ENCODE peak calls at places on chromosomes 13 and 19, in four cellular contexts. A, H, C and Y are unnamed samples. For H3K4me1, the result is how much of the 10 kb centered on the place peaks cover.

GRCh38 chr19:45632468-45633196 is 6.6 kb downstream of the EML2 start:
- DNase-seq in A (peak), H (peak), C (peak), Y (peak)

GRCh38 chr13:42101821-42102580 is 53.6 kb downstream of the DGKH start:
- DNase-seq in A (no peak), H (no peak), C (no peak), Y (no peak)

GRCh38 chr19:32233091-32233490 is 112.3 kb upstream of the ZNF507 start:
- DNase-seq in A (no peak), H (no peak), C (no peak), Y (no peak)

GRCh38 chr13:36736119-36736726 is 62.4 kb downstream of the SERTM1 start:
- DNase-seq in A (peak), H (peak), C (peak), Y (no peak)

GRCh38 chr13:111868716-111869115 is 198.2 kb upstream of the SOX1 start:
- DNase-seq in A (no peak), H (no peak), C (no peak), Y (no peak)

GRCh38 chr13:44425041-44425814 is 51.6 kb downstream of the SERP2 start:
- DNase-seq in A (no peak), H (no peak), C (no peak), Y (no peak)

GRCh38 chr19:49415102-49415809 is 8.0 kb downstream of the PTH2 start:
- DNase-seq in A (no peak), H (no peak), C (no peak), Y (no peak)

GRCh38 chr19:1016647-1017114 is 4.2 kb downstream of the TMEM259 start:
- DNase-seq in A (no peak), H (peak), C (peak), Y (peak)

GRCh38 chr19:14048439-14049153 is 13.3 kb downstream of the PALM3 start:
- DNase-seq in A (no peak), H (peak), C (peak), Y (peak)

GRCh38 chr19:35545855-35546381 is 492 bp downstream of the TMEM147 start:
- DNase-seq in A (no peak), H (peak), C (peak), Y (peak)

GRCh38 chr13:98349731-98350305 is 172.7 kb upstream of the RNF113B start:
- DNase-seq in A (no peak), H (peak), C (no peak), Y (no peak)
- TF ChIP-seq CTCF in A (peak), H (peak), C (no peak), Y (no peak)

DNA sequence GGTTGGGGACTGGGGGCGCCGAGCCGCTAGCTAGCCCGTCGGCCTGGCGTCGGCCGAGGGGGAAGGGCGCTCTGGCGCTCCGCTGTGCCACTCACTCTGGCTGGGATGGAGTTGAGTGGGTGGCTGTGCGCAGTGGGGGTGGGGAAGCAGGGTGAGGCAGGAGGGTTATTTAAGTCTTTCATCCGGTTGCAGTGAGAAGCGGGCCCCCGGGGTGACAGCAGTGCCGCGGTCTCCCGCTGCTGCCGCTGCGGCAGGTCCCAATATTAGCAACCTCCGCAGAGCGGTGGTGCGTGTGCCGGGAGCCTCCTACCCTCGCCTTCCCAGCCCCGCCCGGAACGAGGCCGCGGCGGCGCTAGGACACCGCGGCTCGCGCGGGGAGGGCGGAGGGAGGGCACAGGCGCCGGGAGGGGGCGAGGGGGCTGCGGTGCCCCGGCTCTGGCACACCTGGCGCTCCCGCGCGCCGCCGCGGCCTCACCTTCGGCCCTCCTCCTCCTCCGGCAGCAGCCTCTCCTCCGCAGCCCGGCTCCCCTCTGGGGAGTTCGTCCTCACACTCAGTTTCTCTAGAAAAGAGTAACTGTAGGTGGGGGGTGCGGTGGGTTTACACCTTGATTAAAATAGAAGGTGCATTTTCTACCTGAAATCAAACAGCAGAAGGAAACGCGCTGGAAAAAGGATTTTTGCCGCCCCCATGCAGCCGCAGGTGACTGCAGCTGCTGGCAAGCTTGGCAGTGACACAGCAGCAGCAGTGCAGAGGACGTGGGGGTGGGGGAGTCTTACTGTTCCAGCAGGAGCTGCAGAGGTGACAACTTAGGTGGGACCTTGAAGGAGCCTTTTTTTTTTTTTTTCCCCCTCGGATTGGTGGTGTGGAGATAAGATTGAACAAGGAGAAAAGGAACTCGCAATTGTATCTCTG is 4.5 kb downstream of the FGF9 start:
- DNase-seq in A (no peak), H (peak), C (peak), Y (peak)
- H3K4me1 ChIP-seq in A (under half), H (under half), C (under half), Y (under half)

DNA sequence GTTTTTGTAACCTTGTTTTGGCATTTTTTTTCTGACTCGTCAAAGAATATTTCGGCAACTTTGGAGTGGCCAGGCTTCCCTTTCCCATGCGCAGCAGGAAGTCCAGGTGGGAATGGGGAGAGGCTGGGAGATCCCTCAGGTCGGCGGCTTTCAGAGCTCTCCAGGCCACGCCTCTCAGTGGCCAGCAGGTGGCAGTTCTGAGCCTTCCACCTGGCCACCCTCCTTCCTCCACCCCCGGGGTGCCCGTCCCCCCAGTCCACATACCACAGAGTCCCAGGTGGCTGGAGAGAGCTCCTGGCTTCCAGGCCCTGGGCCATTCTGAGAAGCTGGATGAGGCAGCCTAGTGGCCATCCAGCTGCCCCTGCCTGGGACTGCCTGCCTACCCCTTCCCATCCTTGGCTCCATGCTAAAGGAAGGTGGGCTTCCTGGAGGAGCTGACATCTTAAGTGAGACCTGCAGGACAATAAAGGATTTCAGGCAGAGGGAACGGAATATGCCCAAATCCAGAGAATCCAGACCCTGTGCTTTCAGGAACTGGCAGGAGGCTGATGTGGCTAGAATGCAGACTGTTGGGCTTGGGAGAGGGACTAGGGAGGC is 46.3 kb downstream of the CCNE1 start:
- DNase-seq in A (no peak), H (peak), C (peak), Y (peak)
- TF ChIP-seq CTCF in A (peak), H (peak), C (peak), Y (peak)

GRCh38 chr13:77022341-77022740 is 4.6 kb downstream of the FBXL3 start:
- DNase-seq in A (no peak), H (peak), C (no peak), Y (no peak)

GRCh38 chr13:77014906-77015685 is 11.9 kb downstream of the FBXL3 start:
- DNase-seq in A (no peak), H (no peak), C (no peak), Y (no peak)

GRCh38 chr13:77016888-77017623 is 9.9 kb downstream of the FBXL3 start:
- DNase-seq in A (no peak), H (no peak), C (no peak), Y (no peak)

GRCh38 chr13:77016241-77016812 is 10.6 kb downstream of the FBXL3 start:
- DNase-seq in A (no peak), H (no peak), C (no peak), Y (no peak)

GRCh38 chr13:77019756-77020155 is 7.2 kb downstream of the FBXL3 start:
- DNase-seq in A (no peak), H (no peak), C (no peak), Y (no peak)
- H3K4me1 ChIP-seq in A (under half), H (under half), C (under half), Y (half or more)